ENCODE peak calls at places on chromosome 1, in seven cellular contexts. One of them, this sample, is unnamed.
A peak's percentile ranks its signal among the peaks of the same experiment; 100 is the strongest.

GRCh38 chr1:22507582-22507981 is 55.7 kb upstream of the EPHA8 start:
- DNase-seq in CD8-positive, alpha-beta memory T cell: no peak
- DNase-seq in heart right ventricle: no peak
- DNase-seq in heart left ventricle: no peak
- DNase-seq in colonic mucosa: no peak
- DNase-seq in fibroblast of lung: no peak
- DNase-seq in kidney: no peak
- DNase-seq in this sample: no peak

GRCh38 chr1:183019860-183020259 is 3.4 kb upstream of the LAMC1 start:
- DNase-seq in CD8-positive, alpha-beta memory T cell: no peak
- DNase-seq in heart right ventricle: no peak
- DNase-seq in heart left ventricle: no peak
- DNase-seq in colonic mucosa: no peak
- DNase-seq in fibroblast of lung: peak; percentile 77
- DNase-seq in kidney: no peak
- DNase-seq in this sample: no peak

GRCh38 chr1:23394664-23395063 is 25.0 kb upstream of the ZNF436 start:
- DNase-seq in CD8-positive, alpha-beta memory T cell: no peak
- DNase-seq in heart right ventricle: peak; percentile 86
- DNase-seq in heart left ventricle: peak; percentile 90
- DNase-seq in colonic mucosa: peak; percentile 57
- DNase-seq in fibroblast of lung: peak; percentile 93
- DNase-seq in kidney: peak; percentile 90
- DNase-seq in this sample: no peak

GRCh38 chr1:51517361-51518032 is 1.6 kb downstream of the EPS15 start:
- DNase-seq in CD8-positive, alpha-beta memory T cell: no peak
- DNase-seq in heart right ventricle: no peak
- DNase-seq in heart left ventricle: no peak
- DNase-seq in colonic mucosa: peak; percentile 26
- DNase-seq in fibroblast of lung: peak; percentile 23
- DNase-seq in kidney: no peak
- DNase-seq in this sample: no peak

GRCh38 chr1:113859478-113860175 is 11.9 kb downstream of the PTPN22 start:
- DNase-seq in CD8-positive, alpha-beta memory T cell: no peak
- DNase-seq in heart right ventricle: no peak
- DNase-seq in heart left ventricle: no peak
- DNase-seq in colonic mucosa: no peak
- DNase-seq in fibroblast of lung: no peak
- DNase-seq in kidney: no peak
- DNase-seq in this sample: no peak

GRCh38 chr1:157862114-157863070 is 20.8 kb upstream of the CD5L start:
- DNase-seq in CD8-positive, alpha-beta memory T cell: no peak
- DNase-seq in heart right ventricle: no peak
- DNase-seq in heart left ventricle: no peak
- DNase-seq in colonic mucosa: no peak
- DNase-seq in fibroblast of lung: no peak
- DNase-seq in kidney: no peak
- DNase-seq in this sample: no peak

GRCh38 chr1:8394456-8395321 is 76.8 kb downstream of the SLC45A1 start:
- DNase-seq in CD8-positive, alpha-beta memory T cell: no peak
- DNase-seq in heart right ventricle: no peak
- DNase-seq in heart left ventricle: no peak
- DNase-seq in colonic mucosa: no peak
- DNase-seq in fibroblast of lung: peak; percentile 93
- DNase-seq in kidney: no peak
- DNase-seq in this sample: no peak

GRCh38 chr1:59124166-59124565 is 172.7 kb upstream of the FGGY start:
- DNase-seq in CD8-positive, alpha-beta memory T cell: no peak
- DNase-seq in heart right ventricle: no peak
- DNase-seq in heart left ventricle: no peak
- DNase-seq in colonic mucosa: no peak
- DNase-seq in fibroblast of lung: peak; percentile 40
- DNase-seq in kidney: no peak
- DNase-seq in this sample: no peak

GRCh38 chr1:19163261-19163660 is 46.8 kb downstream of the UBR4 start:
- DNase-seq in CD8-positive, alpha-beta memory T cell: no peak
- DNase-seq in heart right ventricle: no peak
- DNase-seq in heart left ventricle: no peak
- DNase-seq in colonic mucosa: no peak
- DNase-seq in fibroblast of lung: peak; percentile 80
- DNase-seq in kidney: no peak
- DNase-seq in this sample: no peak

GRCh38 chr1:117608758-117609157 is 2.9 kb downstream of the TENT5C start:
- DNase-seq in CD8-positive, alpha-beta memory T cell: no peak
- DNase-seq in heart right ventricle: no peak
- DNase-seq in heart left ventricle: no peak
- DNase-seq in colonic mucosa: no peak
- DNase-seq in fibroblast of lung: no peak
- DNase-seq in kidney: no peak
- DNase-seq in this sample: no peak

GRCh38 chr1:168179411-168180147 is 817 bp downstream of the TIPRL start:
- DNase-seq in CD8-positive, alpha-beta memory T cell: no peak
- DNase-seq in heart right ventricle: no peak
- DNase-seq in heart left ventricle: no peak
- DNase-seq in colonic mucosa: peak; percentile 28
- DNase-seq in fibroblast of lung: peak; percentile 15
- DNase-seq in kidney: no peak
- DNase-seq in this sample: no peak

GRCh38 chr1:61301824-61302652 is 219.7 kb downstream of the NFIA start:
- DNase-seq in CD8-positive, alpha-beta memory T cell: no peak
- DNase-seq in heart right ventricle: no peak
- DNase-seq in heart left ventricle: no peak
- DNase-seq in colonic mucosa: no peak
- DNase-seq in fibroblast of lung: no peak
- DNase-seq in kidney: no peak
- DNase-seq in this sample: no peak

GRCh38 chr1:65674522-65674921 is 118.2 kb upstream of the PDE4B start:
- DNase-seq in CD8-positive, alpha-beta memory T cell: no peak
- DNase-seq in heart right ventricle: no peak
- DNase-seq in heart left ventricle: no peak
- DNase-seq in colonic mucosa: no peak
- DNase-seq in fibroblast of lung: no peak
- DNase-seq in kidney: no peak
- DNase-seq in this sample: no peak

GRCh38 chr1:104636581-104636980 is 886.9 kb downstream of the AMY1C start:
- DNase-seq in CD8-positive, alpha-beta memory T cell: no peak
- DNase-seq in heart right ventricle: no peak
- DNase-seq in heart left ventricle: no peak
- DNase-seq in colonic mucosa: no peak
- DNase-seq in fibroblast of lung: no peak
- DNase-seq in kidney: no peak
- DNase-seq in this sample: no peak

GRCh38 chr1:169648709-169649108 is 18.8 kb upstream of the SELP start:
- DNase-seq in CD8-positive, alpha-beta memory T cell: no peak
- DNase-seq in heart right ventricle: no peak
- DNase-seq in heart left ventricle: no peak
- DNase-seq in colonic mucosa: no peak
- DNase-seq in fibroblast of lung: no peak
- DNase-seq in kidney: no peak
- DNase-seq in this sample: no peak

GRCh38 chr1:243924188-243924587 is 74.1 kb upstream of the AKT3 start:
- DNase-seq in CD8-positive, alpha-beta memory T cell: no peak
- DNase-seq in heart right ventricle: no peak
- DNase-seq in heart left ventricle: no peak
- DNase-seq in colonic mucosa: no peak
- DNase-seq in fibroblast of lung: peak; percentile 70
- DNase-seq in kidney: no peak
- DNase-seq in this sample: no peak

GRCh38 chr1:7334475-7335035 is 436.5 kb upstream of the VAMP3 start:
- DNase-seq in CD8-positive, alpha-beta memory T cell: no peak
- DNase-seq in heart right ventricle: peak; percentile 34
- DNase-seq in heart left ventricle: no peak
- DNase-seq in colonic mucosa: peak; percentile 66
- DNase-seq in fibroblast of lung: peak; percentile 76
- DNase-seq in kidney: no peak
- DNase-seq in this sample: no peak

GRCh38 chr1:171210355-171210754 is 25.3 kb downstream of the FMO2 start:
- DNase-seq in CD8-positive, alpha-beta memory T cell: no peak
- DNase-seq in heart right ventricle: no peak
- DNase-seq in heart left ventricle: no peak
- DNase-seq in colonic mucosa: no peak
- DNase-seq in fibroblast of lung: no peak
- DNase-seq in kidney: no peak
- DNase-seq in this sample: no peak

GRCh38 chr1:191608367-191608766 is 549.9 kb upstream of the RGS18 start:
- DNase-seq in CD8-positive, alpha-beta memory T cell: no peak
- DNase-seq in heart right ventricle: no peak
- DNase-seq in heart left ventricle: no peak
- DNase-seq in colonic mucosa: no peak
- DNase-seq in fibroblast of lung: peak; percentile 2
- DNase-seq in kidney: no peak
- DNase-seq in this sample: no peak

GRCh38 chr1:24415910-24416665 is 486 bp downstream of the NIPAL3 start:
- DNase-seq in CD8-positive, alpha-beta memory T cell: peak; percentile 20
- DNase-seq in heart right ventricle: no peak
- DNase-seq in heart left ventricle: no peak
- DNase-seq in colonic mucosa: peak; percentile 59
- DNase-seq in fibroblast of lung: peak; percentile 37
- DNase-seq in kidney: no peak
- DNase-seq in this sample: peak; percentile 35

GRCh38 chr1:168469690-168470089 is 74.1 kb downstream of the XCL2 start:
- DNase-seq in CD8-positive, alpha-beta memory T cell: peak; percentile 10
- DNase-seq in heart right ventricle: peak; percentile 78
- DNase-seq in heart left ventricle: peak; percentile 79
- DNase-seq in colonic mucosa: peak; percentile 70
- DNase-seq in fibroblast of lung: peak; percentile 94
- DNase-seq in kidney: peak; percentile 83
- DNase-seq in this sample: peak; percentile 51

GRCh38 chr1:233019083-233019482 is 68.7 kb downstream of the NTPCR start:
- DNase-seq in CD8-positive, alpha-beta memory T cell: no peak
- DNase-seq in heart right ventricle: no peak
- DNase-seq in heart left ventricle: no peak
- DNase-seq in colonic mucosa: no peak
- DNase-seq in fibroblast of lung: no peak
- DNase-seq in kidney: no peak
- DNase-seq in this sample: no peak

GRCh38 chr1:31627301-31627929 is 9.9 kb downstream of the HCRTR1 start:
- DNase-seq in CD8-positive, alpha-beta memory T cell: no peak
- DNase-seq in heart right ventricle: peak; percentile 72
- DNase-seq in heart left ventricle: peak; percentile 90
- DNase-seq in colonic mucosa: peak; percentile 33
- DNase-seq in fibroblast of lung: no peak
- DNase-seq in kidney: no peak
- DNase-seq in this sample: peak; percentile 75

GRCh38 chr1:31633117-31633516 is 11.6 kb downstream of the PEF1 start:
- DNase-seq in CD8-positive, alpha-beta memory T cell: no peak
- DNase-seq in heart right ventricle: no peak
- DNase-seq in heart left ventricle: no peak
- DNase-seq in colonic mucosa: peak; percentile 81
- DNase-seq in fibroblast of lung: no peak
- DNase-seq in kidney: no peak
- DNase-seq in this sample: no peak

GRCh38 chr1:31628931-31629582 is 11.6 kb downstream of the HCRTR1 start:
- DNase-seq in CD8-positive, alpha-beta memory T cell: no peak
- DNase-seq in heart right ventricle: no peak
- DNase-seq in heart left ventricle: no peak
- DNase-seq in colonic mucosa: no peak
- DNase-seq in fibroblast of lung: no peak
- DNase-seq in kidney: no peak
- DNase-seq in this sample: no peak

GRCh38 chr1:31627930-31628421 is 10.5 kb downstream of the HCRTR1 start:
- DNase-seq in CD8-positive, alpha-beta memory T cell: no peak
- DNase-seq in heart right ventricle: peak; percentile 68
- DNase-seq in heart left ventricle: peak; percentile 90
- DNase-seq in colonic mucosa: no peak
- DNase-seq in fibroblast of lung: peak; percentile 81
- DNase-seq in kidney: no peak
- DNase-seq in this sample: peak; percentile 79

GRCh38 chr1:31632649-31633048 is 12.0 kb downstream of the PEF1 start:
- DNase-seq in CD8-positive, alpha-beta memory T cell: no peak
- DNase-seq in heart right ventricle: no peak
- DNase-seq in heart left ventricle: no peak
- DNase-seq in colonic mucosa: peak; percentile 73
- DNase-seq in fibroblast of lung: no peak
- DNase-seq in kidney: no peak
- DNase-seq in this sample: no peak
- H3K36me3 ChIP-seq in CD8-positive, alpha-beta memory T cell: peaks cover 48% of the 10 kb centered on the region
- H3K36me3 ChIP-seq in heart right ventricle: peaks cover 22% of the 10 kb centered on the region
- H3K36me3 ChIP-seq in heart left ventricle: peaks cover 70% of the 10 kb centered on the region
- H3K36me3 ChIP-seq in colonic mucosa: peaks cover 8% of the 10 kb centered on the region
- H3K36me3 ChIP-seq in fibroblast of lung: peaks cover 8% of the 10 kb centered on the region
- H3K36me3 ChIP-seq in kidney: peaks cover 36% of the 10 kb centered on the region
- H3K36me3 ChIP-seq in this sample: peaks cover 75% of the 10 kb centered on the region

GRCh38 chr1:27111771-27112573 is 43.0 kb downstream of the SLC9A1 start:
- DNase-seq in CD8-positive, alpha-beta memory T cell: peak; percentile 51
- DNase-seq in heart right ventricle: peak; percentile 77
- DNase-seq in heart left ventricle: peak; percentile 92
- DNase-seq in colonic mucosa: peak; percentile 77
- DNase-seq in fibroblast of lung: peak; percentile 100
- DNase-seq in kidney: peak; percentile 92
- DNase-seq in this sample: peak; percentile 93
- H3K27ac ChIP-seq in CD8-positive, alpha-beta memory T cell: peak overlapping the region; percentile 35
- H3K27ac ChIP-seq in heart right ventricle: peak overlapping the region; percentile 79
- H3K27ac ChIP-seq in heart left ventricle: peak overlapping the region; percentile 47
- H3K27ac ChIP-seq in colonic mucosa: peak overlapping the region; percentile 24
- H3K27ac ChIP-seq in fibroblast of lung: peak overlapping the region; percentile 75
- H3K27ac ChIP-seq in kidney: no peak overlapping the region
- H3K27ac ChIP-seq in this sample: peak overlapping the region; percentile 63

GRCh38 chr1:111193712-111194480 is 6.5 kb downstream of the DENND2D start:
- DNase-seq in CD8-positive, alpha-beta memory T cell: no peak
- DNase-seq in heart right ventricle: no peak
- DNase-seq in heart left ventricle: no peak
- DNase-seq in colonic mucosa: peak; percentile 61
- DNase-seq in fibroblast of lung: no peak
- DNase-seq in kidney: no peak
- DNase-seq in this sample: no peak

GRCh38 chr1:111192074-111192473 is 8.4 kb downstream of the DENND2D start:
- DNase-seq in CD8-positive, alpha-beta memory T cell: no peak
- DNase-seq in heart right ventricle: no peak
- DNase-seq in heart left ventricle: no peak
- DNase-seq in colonic mucosa: no peak
- DNase-seq in fibroblast of lung: no peak
- DNase-seq in kidney: no peak
- DNase-seq in this sample: no peak

GRCh38 chr1:111192643-111193519 is 7.6 kb downstream of the DENND2D start:
- DNase-seq in CD8-positive, alpha-beta memory T cell: peak; percentile 34
- DNase-seq in heart right ventricle: no peak
- DNase-seq in heart left ventricle: no peak
- DNase-seq in colonic mucosa: no peak
- DNase-seq in fibroblast of lung: peak; percentile 24
- DNase-seq in kidney: no peak
- DNase-seq in this sample: no peak

GRCh38 chr1:111190931-111191451 is 9.5 kb downstream of the DENND2D start:
- DNase-seq in CD8-positive, alpha-beta memory T cell: no peak
- DNase-seq in heart right ventricle: no peak
- DNase-seq in heart left ventricle: no peak
- DNase-seq in colonic mucosa: no peak
- DNase-seq in fibroblast of lung: peak; percentile 55
- DNase-seq in kidney: no peak
- DNase-seq in this sample: no peak

GRCh38 chr1:111191496-111191895 is 8.9 kb downstream of the DENND2D start:
- DNase-seq in CD8-positive, alpha-beta memory T cell: no peak
- DNase-seq in heart right ventricle: no peak
- DNase-seq in heart left ventricle: no peak
- DNase-seq in colonic mucosa: no peak
- DNase-seq in fibroblast of lung: peak; percentile 85
- DNase-seq in kidney: no peak
- DNase-seq in this sample: no peak
- H3K36me3 ChIP-seq in CD8-positive, alpha-beta memory T cell: peaks cover 97% of the 10 kb centered on the region
- H3K36me3 ChIP-seq in heart right ventricle: peaks cover 9% of the 10 kb centered on the region
- H3K36me3 ChIP-seq in heart left ventricle: peaks cover 23% of the 10 kb centered on the region
- H3K36me3 ChIP-seq in colonic mucosa: peaks cover 8% of the 10 kb centered on the region
- H3K36me3 ChIP-seq in fibroblast of lung: peaks cover 4% of the 10 kb centered on the region
- H3K36me3 ChIP-seq in kidney: peaks cover 17% of the 10 kb centered on the region
- H3K36me3 ChIP-seq in this sample: peaks cover 88% of the 10 kb centered on the region

GRCh38 chr1:225871374-225872074 is 10.7 kb downstream of the TMEM63A start:
- DNase-seq in CD8-positive, alpha-beta memory T cell: no peak
- DNase-seq in heart right ventricle: no peak
- DNase-seq in heart left ventricle: no peak
- DNase-seq in colonic mucosa: no peak
- DNase-seq in fibroblast of lung: peak; percentile 28
- DNase-seq in kidney: peak; percentile 49
- DNase-seq in this sample: no peak
- H3K27ac ChIP-seq in CD8-positive, alpha-beta memory T cell: no peak overlapping the region
- H3K27ac ChIP-seq in heart right ventricle: no peak overlapping the region
- H3K27ac ChIP-seq in heart left ventricle: no peak overlapping the region
- H3K27ac ChIP-seq in colonic mucosa: no peak overlapping the region
- H3K27ac ChIP-seq in fibroblast of lung: no peak overlapping the region
- H3K27ac ChIP-seq in kidney: no peak overlapping the region
- H3K27ac ChIP-seq in this sample: no peak overlapping the region